ENCODE peak calls at places on chromosomes 2 and 18, in nine cellular contexts. E is H9, F is fibroblast of the aortic adventitia, A is kidney tubule cell, V is putamen, U is T-helper 17 cell, C is HuH-7.5, M is GM18507, N is NCI-H146. K is an unnamed sample.
A peak's percentile ranks its signal among the peaks of the same experiment; 100 is the strongest.

GRCh38 chr2:26325851-26326250 is 20.1 kb upstream of the SELENOI start:
- DNase-seq in E (no peak), F (peak; percentile 39), A (peak; percentile 9), V (no peak), U (no peak), C (no peak), M (no peak), N (no peak), K (no peak)

GRCh38 chr2:76599732-76600368 is 889.1 kb upstream of the GCFC2 start:
- DNase-seq in E (peak; percentile 89), F (peak; percentile 17), A (peak; percentile 87), V (peak; percentile 67), U (no peak), C (peak; percentile 13), M (peak; percentile 5), N (peak; percentile 90), K (peak; percentile 96)

GRCh38 chr2:74204436-74204835 is 6.0 kb downstream of the MTHFD2 start:
- DNase-seq in E (no peak), F (no peak), A (no peak), V (no peak), U (no peak), C (no peak), M (no peak), N (no peak), K (no peak)

GRCh38 chr18:36401462-36401861 is 103.9 kb downstream of the FHOD3 start:
- DNase-seq in E (no peak), F (no peak), A (no peak), V (no peak), U (no peak), C (no peak), M (no peak), N (no peak), K (no peak)

GRCh38 chr2:232839680-232840079 is 30.4 kb upstream of the SNORC start:
- DNase-seq in E (no peak), F (no peak), A (peak; percentile 10), V (peak; percentile 59), U (no peak), C (no peak), M (no peak), N (no peak), K (no peak)

GRCh38 chr2:133421516-133422324 is 146.5 kb downstream of the NCKAP5 start:
- DNase-seq in E (no peak), F (peak; percentile 79), A (peak; percentile 91), V (no peak), U (no peak), C (peak; percentile 28), M (peak; percentile 25), N (no peak), K (peak; percentile 17)

GRCh38 chr18:30465131-30465530 is 577.4 kb downstream of the DSC3 start:
- DNase-seq in E (no peak), F (no peak), A (no peak), V (peak; percentile 14), U (no peak), C (no peak), M (no peak), N (no peak), K (no peak)

GRCh38 chr2:232927793-232928563 is 57.9 kb downstream of the SNORC start:
- DNase-seq in E (no peak), F (no peak), A (no peak), V (no peak), U (no peak), C (no peak), M (no peak), N (no peak), K (no peak)

GRCh38 chr2:37767051-37767450 is 95.6 kb upstream of the CDC42EP3 start:
- DNase-seq in E (no peak), F (peak; percentile 56), A (no peak), V (no peak), U (no peak), C (no peak), M (no peak), N (no peak), K (no peak)